ENCODE peak calls at places on chromosome 1, in nine cellular contexts. X is MM.1S; G is aorta; U is body of pancreas; M is A549; P is K562; C is psoas muscle; D is CD8-positive, alpha-beta memory T cell; V is lower lobe of right lung. W is an unnamed sample. For H3K4me1 and H3K9me3, the result is how much of the 10 kb centered on the place peaks cover.

GRCh38 chr1:64962447-64962846 is 3.9 kb downstream of the JAK1 start:
- DNase-seq in U (peak), M (no peak), C (no peak), P (no peak), G (no peak), D (no peak), X (no peak), V (no peak), W (peak)

GRCh38 chr1:38005195-38006007 is at the start of gene FHL3:
- DNase-seq in X (no peak), P (peak), V (peak), M (no peak), D (peak), C (peak), G (peak), U (peak), W (no peak)

GRCh38 chr1:6091823-6092109 is 46.1 kb downstream of the KCNAB2 start:
- DNase-seq in U (no peak), G (no peak), D (no peak), C (peak), M (no peak), P (no peak), V (peak), X (no peak), W (no peak)

GRCh38 chr1:106747791-106748190 is 308.7 kb upstream of the PRMT6 start:
- DNase-seq in P (no peak), X (no peak), V (no peak), D (no peak), C (peak), M (no peak), U (peak), G (no peak), W (no peak)

GRCh38 chr1:172670316-172670715 is 11.4 kb downstream of the FASLG start:
- DNase-seq in C (no peak), P (no peak), G (no peak), X (no peak), M (no peak), U (no peak), V (no peak), D (no peak), W (no peak)

GRCh38 chr1:92980732-92981647 is 19.7 kb upstream of the DIPK1A start:
- DNase-seq in V (no peak), M (no peak), C (no peak), G (no peak), D (peak), X (no peak), P (no peak), U (no peak), W (no peak)

GRCh38 chr1:7640920-7641319 is 130.2 kb upstream of the VAMP3 start:
- DNase-seq in X (no peak), M (no peak), P (no peak), D (no peak), V (no peak), U (no peak), C (no peak), G (no peak), W (no peak)

GRCh38 chr1:169601096-169601881 is 15.0 kb upstream of the F5 start:
- DNase-seq in P (peak), G (no peak), U (no peak), V (no peak), X (peak), D (no peak), M (peak), C (no peak), W (peak)

GRCh38 chr1:71068325-71069240 is 12.3 kb downstream of the ZRANB2 start:
- DNase-seq in X (peak), D (no peak), M (no peak), P (no peak), C (no peak), V (no peak), G (no peak), U (no peak), W (no peak)

GRCh38 chr1:78676347-78676982 is 26.8 kb downstream of the IFI44 start:
- DNase-seq in M (peak), P (peak), C (no peak), V (no peak), U (peak), G (no peak), X (peak), D (peak), W (peak)

GRCh38 chr1:113930499-113931161 is 1.5 kb downstream of the HIPK1 start:
- DNase-seq in G (no peak), U (peak), P (peak), M (peak), V (no peak), D (peak), C (no peak), X (peak), W (peak)

DNA sequence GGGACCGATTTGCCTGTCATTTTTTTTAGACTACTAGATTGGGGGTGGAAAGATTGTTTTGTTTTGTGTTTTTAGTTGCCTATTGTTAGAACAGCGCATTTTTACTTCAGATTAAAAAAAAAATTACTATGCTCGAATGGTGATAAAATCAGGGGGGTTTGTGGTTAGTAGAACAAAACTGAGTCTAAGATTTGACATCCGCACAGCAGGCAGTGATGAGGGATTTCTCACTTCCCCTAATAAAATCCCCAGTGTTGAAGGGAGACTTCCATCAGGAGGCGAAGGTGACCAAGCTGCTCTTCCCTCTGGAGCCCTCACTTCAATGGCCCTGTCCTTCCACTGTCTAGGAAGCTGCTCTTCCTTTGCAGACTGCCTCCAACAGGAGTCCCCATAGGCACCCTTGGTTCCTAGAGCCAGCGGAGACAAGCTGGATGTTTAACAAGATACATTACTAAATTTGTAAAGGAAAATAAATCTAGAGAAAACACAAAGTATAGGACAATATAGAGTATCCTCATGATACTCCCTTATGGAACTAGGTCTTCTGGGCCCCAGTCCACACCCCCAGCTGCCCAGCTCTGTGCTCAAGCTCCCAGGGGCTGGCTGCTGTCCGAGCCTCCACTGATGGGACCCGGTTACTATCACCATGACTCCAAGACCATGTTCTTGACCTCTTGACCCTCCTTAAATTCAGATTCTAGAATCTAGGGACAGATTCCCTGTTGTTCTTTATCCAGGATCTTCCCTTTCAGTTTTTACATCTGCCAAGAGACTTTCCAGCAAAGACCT is 31.0 kb downstream of the TENT5C start:
- DNase-seq in D (no peak), M (no peak), X (no peak), V (no peak), U (no peak), C (no peak), P (no peak), G (no peak), W (no peak)
- H3K4me1 ChIP-seq in D (under half), M (under half), X (half or more), V (under half), U (under half), C (under half), P (under half), G (under half), W (under half)

DNA sequence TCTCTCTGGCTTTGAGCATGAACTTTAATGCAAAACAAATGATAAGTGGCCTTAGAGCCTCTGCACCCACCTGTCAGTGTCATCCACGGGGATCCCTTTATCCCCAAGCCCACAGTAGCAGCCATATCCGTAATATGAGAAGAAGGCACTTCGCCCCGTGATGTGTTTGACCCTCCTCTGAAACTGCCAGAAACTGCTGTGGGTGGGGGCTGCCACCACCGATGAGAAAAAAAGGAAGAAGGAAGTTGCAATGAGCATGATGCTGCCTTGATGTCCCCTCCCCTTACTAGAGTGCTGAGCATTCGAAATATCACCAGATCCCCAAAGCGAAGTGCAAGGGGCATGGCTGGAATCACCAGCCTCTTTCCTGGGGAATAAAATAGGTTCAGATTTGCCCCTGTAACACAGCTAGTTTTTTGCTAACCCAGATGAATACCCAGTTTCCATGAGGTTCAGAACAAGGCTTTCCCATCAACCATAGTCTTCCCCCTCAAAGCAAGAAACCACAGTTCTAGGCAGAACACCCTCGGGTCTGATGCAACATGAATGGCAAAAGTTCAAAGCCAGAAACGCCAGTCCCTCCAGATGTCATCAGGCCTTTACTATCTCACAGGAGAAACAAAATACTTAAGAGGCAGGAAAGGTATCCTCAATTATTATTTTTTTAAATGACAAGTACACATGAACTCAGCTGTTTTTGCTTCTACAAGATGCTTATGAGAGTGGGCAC is 10.8 kb upstream of the UBXN10 start:
- DNase-seq in V (no peak), G (no peak), D (no peak), P (no peak), M (no peak), X (no peak), C (no peak), U (no peak), W (no peak)
- H3K9me3 ChIP-seq in V (under half), G (under half), D (under half), P (under half), M (under half), X (under half), C (under half), U (under half), W (under half)

GRCh38 chr1:25795227-25795626 is 4.8 kb upstream of the SELENON start:
- DNase-seq in P (no peak), G (no peak), X (no peak), U (no peak), V (no peak), C (no peak), D (no peak), M (no peak), W (no peak)

GRCh38 chr1:25796807-25797458 is 3.1 kb upstream of the SELENON start:
- DNase-seq in V (peak), C (peak), X (peak), P (peak), G (peak), M (peak), D (peak), U (peak), W (peak)

GRCh38 chr1:25797939-25798338 is 2.1 kb upstream of the SELENON start:
- DNase-seq in X (peak), G (no peak), M (peak), U (peak), V (no peak), C (peak), D (no peak), P (peak), W (no peak)

GRCh38 chr1:25794325-25794724 is 5.7 kb upstream of the SELENON start:
- DNase-seq in D (no peak), P (no peak), V (no peak), X (no peak), U (no peak), C (no peak), M (no peak), G (no peak), W (no peak)

DNA sequence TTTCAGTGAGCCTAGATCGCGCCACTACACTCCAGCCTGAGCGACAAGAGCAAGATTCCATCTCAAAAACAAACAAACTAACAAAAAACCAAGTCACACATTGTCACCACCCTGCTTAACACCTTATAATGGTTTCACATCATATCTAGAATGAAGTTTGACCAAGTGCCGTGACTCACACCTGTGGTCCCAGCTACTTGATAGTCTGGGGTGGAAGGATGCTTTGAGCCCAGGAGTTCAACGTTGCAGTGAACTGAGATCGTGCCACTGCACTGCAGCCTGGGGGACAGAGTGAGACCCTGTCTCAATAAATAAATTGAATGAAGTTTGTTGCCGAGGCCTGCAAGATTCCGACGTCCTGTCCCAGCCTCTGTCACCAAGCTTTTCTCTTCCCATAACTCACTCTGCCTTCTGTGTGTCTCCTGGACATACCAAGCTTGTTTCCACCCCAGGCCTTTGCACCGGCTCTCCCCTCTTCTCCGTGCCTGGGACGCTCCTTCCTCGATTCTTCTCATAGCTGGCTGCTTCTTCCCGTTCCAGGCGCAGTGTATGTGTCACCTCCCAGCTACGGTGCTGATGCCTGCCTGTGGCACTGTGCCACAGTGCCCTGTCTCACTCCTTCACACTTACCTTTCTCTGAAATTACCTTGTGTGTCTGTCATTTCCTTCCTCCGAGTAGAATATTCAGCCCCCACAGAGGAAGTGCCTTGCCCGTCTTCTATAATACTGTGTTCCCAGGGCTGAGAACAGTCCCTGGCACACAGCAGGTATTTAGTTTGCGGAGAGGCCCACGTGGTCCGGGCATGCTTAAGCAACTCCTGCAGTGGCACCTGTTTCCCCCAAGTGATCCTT is 3.8 kb upstream of the SELENON start:
- DNase-seq in D (peak), M (no peak), C (peak), V (peak), X (no peak), G (no peak), P (no peak), U (peak), W (no peak)
- H3K27ac ChIP-seq in D (peak), M (peak), C (peak), V (peak), X (no peak), G (no peak), P (no peak), U (peak), W (peak)

DNA sequence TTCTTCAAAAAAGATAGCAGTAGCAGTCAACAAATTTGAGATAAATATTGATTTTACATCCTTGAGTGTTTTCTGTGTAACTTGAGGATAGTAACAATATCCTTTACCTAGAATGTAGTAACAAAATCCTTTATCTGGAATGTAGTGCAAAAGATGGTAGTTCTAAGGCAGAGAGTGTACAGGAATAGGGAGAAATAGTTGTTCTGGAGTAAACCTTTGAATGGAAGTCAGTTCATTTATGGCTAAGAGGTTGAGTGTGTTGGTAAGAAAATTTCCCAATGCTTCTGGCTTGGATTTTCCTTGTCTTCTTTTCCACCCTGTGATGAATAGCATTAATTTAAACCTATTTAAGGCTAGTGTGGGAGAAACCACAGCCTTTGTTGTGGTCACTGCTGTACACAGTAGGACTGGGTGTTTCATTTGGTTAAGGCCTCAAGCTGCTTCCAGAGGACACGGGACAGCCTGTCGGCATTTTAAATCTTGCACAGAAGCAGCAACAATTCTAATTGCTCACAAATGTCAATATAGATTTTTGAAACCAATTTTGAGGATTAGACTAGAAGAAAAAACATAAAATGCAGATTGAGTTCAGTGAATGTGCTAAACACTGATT is 11.3 kb downstream of the NFIA start:
- DNase-seq in V (no peak), D (no peak), U (no peak), C (no peak), P (no peak), M (no peak), X (no peak), G (no peak), W (no peak)
- H3K4me1 ChIP-seq in V (under half), D (under half), U (half or more), C (half or more), P (under half), M (under half), X (under half), G (under half), W (under half)

GRCh38 chr1:152757747-152758146 is at the start of gene KPRP:
- DNase-seq in G (no peak), D (no peak), P (no peak), U (no peak), X (no peak), M (no peak), C (no peak), V (no peak), W (no peak)
- H3K9me3 ChIP-seq in G (under half), D (under half), P (under half), U (under half), X (under half), M (under half), C (under half), V (under half), W (under half)

GRCh38 chr1:153550398-153550758 is 1.3 kb upstream of the S100A3 start:
- DNase-seq in V (no peak), X (no peak), C (no peak), G (no peak), P (no peak), M (no peak), U (no peak), D (no peak), W (no peak)
- H3K27ac ChIP-seq in V (peak), X (no peak), C (no peak), G (no peak), P (no peak), M (peak), U (no peak), D (no peak), W (no peak)

GRCh38 chr1:224506141-224506814 is 71.7 kb upstream of the WDR26 start:
- DNase-seq in X (no peak), V (no peak), P (no peak), D (no peak), G (no peak), U (no peak), C (peak), M (no peak), W (no peak)
- H3K4me1 ChIP-seq in X (under half), V (under half), P (under half), D (under half), G (under half), U (under half), C (under half), M (under half), W (under half)

GRCh38 chr1:18651727-18652126 is 21.1 kb downstream of the PAX7 start:
- DNase-seq in C (no peak), D (no peak), V (no peak), U (no peak), M (no peak), P (no peak), G (no peak), X (peak), W (peak)

GRCh38 chr1:18654599-18654998 is 24.0 kb downstream of the PAX7 start:
- DNase-seq in U (no peak), D (no peak), X (no peak), M (no peak), C (no peak), G (no peak), V (no peak), P (no peak), W (no peak)

GRCh38 chr1:18653375-18653774 is 22.7 kb downstream of the PAX7 start:
- DNase-seq in U (no peak), P (no peak), V (no peak), G (no peak), X (no peak), C (no peak), M (no peak), D (no peak), W (peak)

GRCh38 chr1:18652791-18653190 is 22.1 kb downstream of the PAX7 start:
- DNase-seq in P (no peak), G (no peak), U (no peak), M (no peak), X (no peak), C (no peak), V (no peak), D (no peak), W (no peak)

DNA sequence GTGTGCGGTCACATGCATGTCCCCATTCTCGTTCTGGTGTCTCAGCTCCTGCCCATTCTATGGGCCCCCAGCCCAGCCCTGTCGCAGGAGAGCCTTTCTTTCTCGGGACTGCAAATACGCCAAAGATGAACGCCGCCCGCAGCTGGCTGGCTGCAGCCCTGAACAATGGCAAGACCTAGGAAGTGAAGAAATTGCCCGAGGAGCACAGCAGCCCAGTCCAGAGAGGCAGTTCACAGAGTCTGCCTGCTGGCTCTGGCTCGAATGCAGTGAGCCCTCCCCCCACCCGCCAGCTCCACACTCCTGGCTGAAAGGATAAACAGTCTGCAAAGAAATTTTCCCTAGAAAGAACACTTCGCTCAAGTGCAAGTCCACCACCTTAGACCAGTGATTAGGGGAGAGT is 23.3 kb downstream of the PAX7 start:
- DNase-seq in C (no peak), U (no peak), M (no peak), G (no peak), P (no peak), X (no peak), D (no peak), V (no peak), W (no peak)
- H3K9me3 ChIP-seq in C (under half), U (under half), M (under half), G (under half), P (under half), X (under half), D (under half), V (under half), W (under half)

GRCh38 chr1:212699104-212699838 is 369 bp downstream of the BATF3 start:
- DNase-seq in U (peak), C (peak), G (peak), D (peak), V (peak), P (peak), M (peak), X (peak), W (peak)
- H3K27ac ChIP-seq in U (no peak), C (no peak), G (no peak), D (no peak), V (peak), P (no peak), M (peak), X (no peak), W (no peak)